ENCODE peak calls at places on chromosome 14, in nine cellular contexts. G is GM03348; Q is SHP77 treated with DMSO at 0.1 percent for 48 hours; M is progenitor cell of endocrine pancreas; J is BJ; V is stimulated activated CD8-positive, alpha-beta memory T cell treated with anti-CD3 and anti-CD28 coated beads, Interleukin-7, amount 100 ng/mL, for 1 hour; F is body of pancreas; I is NCI-H510A; A is NCI-H2029. U is an unnamed sample.

GRCh38 chr14:106094654-106095189 is 568.3 kb downstream of the TMEM121 start:
- DNase-seq in I (no peak), V (no peak), F (no peak), J (no peak), A (no peak), G (no peak), M (no peak), Q (no peak), U (peak; percentile 24)

GRCh38 chr14:67112344-67112743 is 76.9 kb upstream of the GARIN2 start:
- DNase-seq in M (no peak), G (no peak), F (no peak), Q (no peak), A (no peak), J (no peak), I (no peak), V (no peak), U (no peak)

GRCh38 chr14:73613046-73613383 is 698 bp downstream of the ACOT6 start:
- DNase-seq in F (no peak), A (no peak), V (no peak), I (no peak), G (no peak), J (no peak), Q (no peak), M (no peak), U (no peak)

GRCh38 chr14:64500088-64500487 is 3.5 kb downstream of the ZBTB25 start:
- DNase-seq in G (no peak), F (no peak), A (no peak), I (no peak), V (no peak), J (no peak), Q (no peak), M (no peak), U (no peak)

GRCh38 chr14:21476526-21476924 is 234 bp downstream of the RAB2B start:
- DNase-seq in Q (peak; percentile 86), G (peak; percentile 88), F (peak; percentile 90), J (no peak), M (peak; percentile 78), I (no peak), V (peak; percentile 74), A (no peak), U (peak; percentile 94)

GRCh38 chr14:23286904-23287479 is 1.1 kb upstream of the HOMEZ start:
- DNase-seq in I (no peak), V (no peak), G (no peak), A (no peak), Q (no peak), J (no peak), F (no peak), M (no peak), U (no peak)

GRCh38 chr14:88798161-88798560 is 5.4 kb upstream of the EML5 start:
- DNase-seq in A (peak; percentile 2), Q (peak; percentile 77), M (no peak), G (no peak), I (peak; percentile 4), F (peak; percentile 3), J (no peak), V (no peak), U (no peak)

GRCh38 chr14:65738339-65738738 is 325.8 kb downstream of the FUT8 start:
- DNase-seq in V (no peak), Q (no peak), J (no peak), A (no peak), G (no peak), I (no peak), M (no peak), F (no peak), U (no peak)

GRCh38 chr14:101219896-101220703 is 316.6 kb upstream of the RTL1 start:
- DNase-seq in M (no peak), I (no peak), J (no peak), F (no peak), G (no peak), Q (no peak), A (no peak), V (no peak), U (no peak)

GRCh38 chr14:55240526-55241178 is 30.6 kb upstream of the FBXO34 start:
- DNase-seq in A (no peak), I (no peak), F (no peak), Q (no peak), M (peak; percentile 13), G (no peak), J (no peak), V (no peak), U (no peak)

GRCh38 chr14:75162631-75163030 is 13.8 kb downstream of the TMED10 start:
- DNase-seq in M (no peak), G (no peak), V (no peak), Q (no peak), A (no peak), J (no peak), I (no peak), F (no peak), U (no peak)

GRCh38 chr14:52458721-52459085 is 93.6 kb downstream of the TXNDC16 start:
- DNase-seq in V (no peak), A (no peak), I (no peak), Q (no peak), M (no peak), J (no peak), G (no peak), F (no peak), U (no peak)

GRCh38 chr14:69077841-69078240 is 75.1 kb downstream of the DCAF5 start:
- DNase-seq in F (peak; percentile 32), A (no peak), J (peak; percentile 80), M (no peak), V (no peak), G (peak; percentile 75), Q (no peak), I (no peak), U (no peak)

GRCh38 chr14:64234877-64235651 is 59.1 kb downstream of the ESR2 start:
- DNase-seq in I (no peak), Q (peak; percentile 8), F (peak; percentile 17), V (no peak), J (no peak), M (no peak), G (no peak), A (peak; percentile 11), U (peak; percentile 37)

GRCh38 chr14:69044965-69045555 is 66.0 kb upstream of the ACTN1 start:
- DNase-seq in I (no peak), F (no peak), A (no peak), G (peak; percentile 73), M (no peak), J (no peak), V (no peak), Q (no peak), U (no peak)

GRCh38 chr14:89540009-89540829 is 123.2 kb upstream of the FOXN3 start:
- DNase-seq in V (no peak), I (no peak), Q (no peak), J (no peak), M (no peak), A (no peak), F (peak; percentile 16), G (no peak), U (no peak)

GRCh38 chr14:100487304-100487703 is 99.9 kb downstream of the BEGAIN start:
- DNase-seq in Q (no peak), M (no peak), I (no peak), J (no peak), G (no peak), A (no peak), V (no peak), F (no peak), U (no peak)

GRCh38 chr14:58245562-58245961 is 919 bp downstream of the PSMA3 start:
- DNase-seq in F (no peak), M (no peak), V (no peak), G (no peak), I (no peak), Q (no peak), J (no peak), A (no peak), U (no peak)

GRCh38 chr14:92625213-92625612 is 111.6 kb downstream of the RIN3 start:
- DNase-seq in G (peak; percentile 86), V (no peak), J (peak; percentile 94), A (no peak), M (no peak), F (no peak), Q (no peak), I (no peak), U (no peak)

GRCh38 chr14:67636361-67636919 is 16.7 kb downstream of the ARG2 start:
- DNase-seq in V (no peak), I (peak; percentile 49), F (peak; percentile 9), Q (no peak), A (peak; percentile 89), M (no peak), J (no peak), G (peak; percentile 23), U (no peak)

GRCh38 chr14:55754871-55755270 is 174.9 kb downstream of the KTN1 start:
- DNase-seq in J (no peak), G (no peak), Q (no peak), F (no peak), A (no peak), I (no peak), V (no peak), M (no peak), U (no peak)

GRCh38 chr14:69342928-69343525 is 55.1 kb downstream of the ERH start:
- DNase-seq in M (no peak), V (no peak), A (no peak), J (no peak), Q (no peak), F (peak; percentile 85), G (no peak), I (no peak), U (peak; percentile 17)

GRCh38 chr14:101199028-101199770 is 295.7 kb upstream of the RTL1 start:
- DNase-seq in G (no peak), I (no peak), A (no peak), M (no peak), J (no peak), Q (no peak), F (no peak), V (no peak), U (no peak)

GRCh38 chr14:93936245-93936644 is 9.1 kb downstream of the FAM181A start:
- DNase-seq in M (no peak), A (no peak), V (no peak), J (no peak), I (no peak), F (no peak), Q (peak; percentile 11), G (peak; percentile 39), U (no peak)

GRCh38 chr14:43360239-43360638 is 1146.8 kb downstream of the FSCB start:
- DNase-seq in F (no peak), G (no peak), I (no peak), A (no peak), M (no peak), V (no peak), J (no peak), Q (no peak), U (no peak)

GRCh38 chr14:103070971-103071542 is 13.0 kb upstream of the LBHD2 start:
- DNase-seq in F (no peak), G (no peak), I (no peak), M (no peak), Q (no peak), V (no peak), J (no peak), A (no peak), U (peak; percentile 56)

GRCh38 chr14:22641851-22642250 is 2.3 kb downstream of the OR6J1 start:
- DNase-seq in J (no peak), V (no peak), F (no peak), G (no peak), Q (no peak), M (no peak), I (no peak), A (no peak), U (peak; percentile 48)

GRCh38 chr14:22685467-22685866 is 41.3 kb upstream of the OR6J1 start:
- DNase-seq in A (no peak), Q (no peak), M (no peak), F (no peak), G (no peak), V (no peak), J (no peak), I (no peak), U (no peak)

GRCh38 chr14:75673345-75673744 is 12.3 kb downstream of the TTLL5 start:
- DNase-seq in I (no peak), Q (no peak), A (no peak), M (no peak), J (no peak), F (no peak), G (no peak), V (no peak), U (no peak)

GRCh38 chr14:22547948-22548750 is 40.9 kb downstream of the DAD1 start:
- DNase-seq in J (no peak), A (no peak), Q (no peak), I (no peak), G (no peak), V (no peak), F (peak; percentile 37), M (no peak), U (no peak)

GRCh38 chr14:74425525-74426201 is 347 bp downstream of the SYNDIG1L start:
- DNase-seq in G (peak; percentile 89), M (peak; percentile 80), J (no peak), A (no peak), F (peak; percentile 21), Q (no peak), I (no peak), V (peak; percentile 28), U (peak; percentile 28)

U was measured in transverse colon.